ENCODE peak calls at places on chromosomes 2 and 18, in six cellular contexts. One of them, this sample, is unnamed.
A peak's percentile ranks its signal among the peaks of the same experiment; 100 is the strongest.

GRCh38 chr18:60075477-60075876 is 175.7 kb downstream of the PMAIP1 start:
- DNase-seq in H1: no peak
- DNase-seq in mesenchymal stem cell: no peak
- DNase-seq in IMR-90: no peak
- DNase-seq in neuronal stem cell: no peak
- DNase-seq in trophoblast cell: no peak
- DNase-seq in this sample: no peak

GRCh38 chr2:71555798-71556454 is 102.6 kb downstream of the DYSF start:
- DNase-seq in H1: no peak
- DNase-seq in mesenchymal stem cell: no peak
- DNase-seq in IMR-90: no peak
- DNase-seq in neuronal stem cell: no peak
- DNase-seq in trophoblast cell: no peak
- DNase-seq in this sample: no peak

GRCh38 chr18:34661464-34662087 is 48.5 kb upstream of the DTNA start:
- DNase-seq in H1: no peak
- DNase-seq in mesenchymal stem cell: peak; percentile 68
- DNase-seq in IMR-90: peak; percentile 51
- DNase-seq in neuronal stem cell: peak; percentile 61
- DNase-seq in trophoblast cell: peak; percentile 13
- DNase-seq in this sample: peak; percentile 91

GRCh38 chr2:105919826-105920225 is 175.1 kb downstream of the NCK2 start:
- DNase-seq in H1: no peak
- DNase-seq in mesenchymal stem cell: peak; percentile 25
- DNase-seq in IMR-90: peak; percentile 62
- DNase-seq in neuronal stem cell: no peak
- DNase-seq in trophoblast cell: no peak
- DNase-seq in this sample: peak; percentile 54

GRCh38 chr2:35428548-35428947 is 927.0 kb upstream of the CRIM1 start:
- DNase-seq in H1: peak; percentile 25
- DNase-seq in mesenchymal stem cell: no peak
- DNase-seq in IMR-90: no peak
- DNase-seq in neuronal stem cell: peak; percentile 17
- DNase-seq in trophoblast cell: no peak
- DNase-seq in this sample: peak; percentile 81

GRCh38 chr2:151669585-151670081 is 64.6 kb downstream of the NEB start:
- DNase-seq in H1: peak; percentile 21
- DNase-seq in mesenchymal stem cell: no peak
- DNase-seq in IMR-90: no peak
- DNase-seq in neuronal stem cell: no peak
- DNase-seq in trophoblast cell: no peak
- DNase-seq in this sample: peak; percentile 54

GRCh38 chr2:158714420-158714819 is 80.7 kb upstream of the DAPL1 start:
- DNase-seq in H1: no peak
- DNase-seq in mesenchymal stem cell: no peak
- DNase-seq in IMR-90: no peak
- DNase-seq in neuronal stem cell: no peak
- DNase-seq in trophoblast cell: no peak
- DNase-seq in this sample: no peak

GRCh38 chr18:79897940-79898625 is 53.4 kb downstream of the SLC66A2 start:
- DNase-seq in H1: no peak
- DNase-seq in mesenchymal stem cell: no peak
- DNase-seq in IMR-90: no peak
- DNase-seq in neuronal stem cell: no peak
- DNase-seq in trophoblast cell: no peak
- DNase-seq in this sample: no peak

GRCh38 chr2:11574176-11575046 is 40.6 kb downstream of the GREB1 start:
- DNase-seq in H1: no peak
- DNase-seq in mesenchymal stem cell: no peak
- DNase-seq in IMR-90: peak; percentile 36
- DNase-seq in neuronal stem cell: no peak
- DNase-seq in trophoblast cell: no peak
- DNase-seq in this sample: no peak

GRCh38 chr2:235661136-235661535 is 167.3 kb downstream of the AGAP1 start:
- DNase-seq in H1: no peak
- DNase-seq in mesenchymal stem cell: no peak
- DNase-seq in IMR-90: no peak
- DNase-seq in neuronal stem cell: no peak
- DNase-seq in trophoblast cell: no peak
- DNase-seq in this sample: no peak

GRCh38 chr18:61992285-61992684 is 99.5 kb upstream of the RNF152 start:
- DNase-seq in H1: no peak
- DNase-seq in mesenchymal stem cell: peak; percentile 87
- DNase-seq in IMR-90: peak; percentile 82
- DNase-seq in neuronal stem cell: no peak
- DNase-seq in trophoblast cell: no peak
- DNase-seq in this sample: peak; percentile 87

GRCh38 chr18:63741769-63742168 is 33.4 kb upstream of the SERPINB7 start:
- DNase-seq in H1: no peak
- DNase-seq in mesenchymal stem cell: peak; percentile 12
- DNase-seq in IMR-90: peak; percentile 61
- DNase-seq in neuronal stem cell: no peak
- DNase-seq in trophoblast cell: peak; percentile 8
- DNase-seq in this sample: peak; percentile 22

GRCh38 chr2:43605079-43605655 is 9.3 kb upstream of the THADA start:
- DNase-seq in H1: no peak
- DNase-seq in mesenchymal stem cell: peak; percentile 65
- DNase-seq in IMR-90: peak; percentile 72
- DNase-seq in neuronal stem cell: peak; percentile 18
- DNase-seq in trophoblast cell: no peak
- DNase-seq in this sample: peak; percentile 66

GRCh38 chr2:28645553-28645952 is 106.1 kb upstream of the PPP1CB start:
- DNase-seq in H1: no peak
- DNase-seq in mesenchymal stem cell: no peak
- DNase-seq in IMR-90: no peak
- DNase-seq in neuronal stem cell: no peak
- DNase-seq in trophoblast cell: no peak
- DNase-seq in this sample: no peak

GRCh38 chr2:169464508-169465386 is 14.5 kb upstream of the BBS5 start:
- DNase-seq in H1: no peak
- DNase-seq in mesenchymal stem cell: no peak
- DNase-seq in IMR-90: no peak
- DNase-seq in neuronal stem cell: no peak
- DNase-seq in trophoblast cell: no peak
- DNase-seq in this sample: no peak

GRCh38 chr2:14423145-14423906 is 209.2 kb upstream of the LRATD1 start:
- DNase-seq in H1: no peak
- DNase-seq in mesenchymal stem cell: no peak
- DNase-seq in IMR-90: no peak
- DNase-seq in neuronal stem cell: no peak
- DNase-seq in trophoblast cell: peak; percentile 25
- DNase-seq in this sample: peak; percentile 7

GRCh38 chr2:54757496-54757895 is 34.0 kb downstream of the EML6 start:
- DNase-seq in H1: no peak
- DNase-seq in mesenchymal stem cell: peak; percentile 12
- DNase-seq in IMR-90: peak; percentile 24
- DNase-seq in neuronal stem cell: no peak
- DNase-seq in trophoblast cell: no peak
- DNase-seq in this sample: peak; percentile 37

GRCh38 chr2:124025896-124026295 is 809 bp downstream of the CNTNAP5 start:
- DNase-seq in H1: no peak
- DNase-seq in mesenchymal stem cell: no peak
- DNase-seq in IMR-90: no peak
- DNase-seq in neuronal stem cell: no peak
- DNase-seq in trophoblast cell: no peak
- DNase-seq in this sample: no peak

GRCh38 chr2:2921011-2921720 is 456.5 kb downstream of the EIPR1 start:
- DNase-seq in H1: no peak
- DNase-seq in mesenchymal stem cell: no peak
- DNase-seq in IMR-90: no peak
- DNase-seq in neuronal stem cell: no peak
- DNase-seq in trophoblast cell: no peak
- DNase-seq in this sample: no peak

DNA sequence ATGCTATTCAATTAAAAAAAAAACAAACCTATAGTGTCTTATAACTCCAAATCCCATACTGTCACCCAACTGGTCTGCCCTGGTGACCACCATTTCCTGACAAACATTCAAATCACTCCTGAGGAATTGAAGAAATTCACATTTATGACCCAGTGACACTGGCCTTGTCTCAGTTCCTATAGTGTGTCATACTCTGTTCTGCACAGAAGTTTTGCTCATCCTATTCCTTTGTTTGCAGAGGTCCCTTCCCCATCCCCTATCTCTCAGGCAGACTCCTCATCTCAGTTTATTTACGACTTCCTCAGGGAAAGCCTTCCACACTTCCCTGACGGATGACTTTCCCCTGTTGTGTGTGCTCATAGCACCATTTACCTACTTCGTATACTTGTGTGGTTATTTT is 14.7 kb downstream of the ZC3H6 start:
- DNase-seq in H1: no peak
- DNase-seq in mesenchymal stem cell: peak; percentile 14
- DNase-seq in IMR-90: no peak
- DNase-seq in neuronal stem cell: no peak
- DNase-seq in trophoblast cell: no peak
- DNase-seq in this sample: no peak
- H2BK120ac ChIP-seq in H1: no peak overlapping the region
- H2BK120ac ChIP-seq in mesenchymal stem cell: no peak overlapping the region
- H2BK120ac ChIP-seq in IMR-90: no peak overlapping the region
- H2BK120ac ChIP-seq in neuronal stem cell: no peak overlapping the region
- H2BK120ac ChIP-seq in trophoblast cell: no peak overlapping the region
- H2BK120ac ChIP-seq in this sample: no peak overlapping the region

DNA sequence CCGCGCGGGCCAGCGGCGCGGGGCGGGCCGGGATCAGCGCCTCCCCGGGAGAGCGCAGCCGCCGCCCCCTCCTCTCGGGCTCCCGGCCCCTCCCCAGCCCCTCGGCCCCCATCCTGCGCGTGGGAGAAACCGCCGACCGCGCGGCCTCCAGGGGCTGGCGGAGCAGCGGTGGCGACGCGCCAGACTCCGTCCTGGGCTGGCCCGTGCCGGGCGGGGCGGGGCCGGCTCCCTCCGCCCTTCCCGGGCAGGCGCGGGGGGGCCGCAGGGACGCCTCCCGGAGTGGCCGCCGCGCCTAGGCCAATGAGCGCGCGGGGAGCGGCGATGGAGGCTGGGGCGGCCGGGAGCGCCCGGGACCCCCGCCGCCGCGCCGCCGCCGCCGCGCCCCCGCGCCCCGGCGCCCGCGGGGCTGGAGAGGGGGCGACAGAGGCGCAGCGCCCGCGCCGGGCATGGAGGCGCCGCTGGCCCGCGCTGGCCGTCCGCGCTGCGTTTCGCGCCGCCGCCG is 49.1 kb downstream of the KCNIP3 start:
- DNase-seq in H1: no peak
- DNase-seq in mesenchymal stem cell: no peak
- DNase-seq in IMR-90: peak; percentile 29
- DNase-seq in neuronal stem cell: peak; percentile 29
- DNase-seq in trophoblast cell: no peak
- DNase-seq in this sample: no peak
- H3K4me3 ChIP-seq in H1: peak overlapping the region; percentile 59
- H3K4me3 ChIP-seq in mesenchymal stem cell: peak overlapping the region; percentile 68
- H3K4me3 ChIP-seq in IMR-90: peak overlapping the region; percentile 52
- H3K4me3 ChIP-seq in neuronal stem cell: peak overlapping the region; percentile 81
- H3K4me3 ChIP-seq in trophoblast cell: no peak overlapping the region
- H3K4me3 ChIP-seq in this sample: no peak overlapping the region

DNA sequence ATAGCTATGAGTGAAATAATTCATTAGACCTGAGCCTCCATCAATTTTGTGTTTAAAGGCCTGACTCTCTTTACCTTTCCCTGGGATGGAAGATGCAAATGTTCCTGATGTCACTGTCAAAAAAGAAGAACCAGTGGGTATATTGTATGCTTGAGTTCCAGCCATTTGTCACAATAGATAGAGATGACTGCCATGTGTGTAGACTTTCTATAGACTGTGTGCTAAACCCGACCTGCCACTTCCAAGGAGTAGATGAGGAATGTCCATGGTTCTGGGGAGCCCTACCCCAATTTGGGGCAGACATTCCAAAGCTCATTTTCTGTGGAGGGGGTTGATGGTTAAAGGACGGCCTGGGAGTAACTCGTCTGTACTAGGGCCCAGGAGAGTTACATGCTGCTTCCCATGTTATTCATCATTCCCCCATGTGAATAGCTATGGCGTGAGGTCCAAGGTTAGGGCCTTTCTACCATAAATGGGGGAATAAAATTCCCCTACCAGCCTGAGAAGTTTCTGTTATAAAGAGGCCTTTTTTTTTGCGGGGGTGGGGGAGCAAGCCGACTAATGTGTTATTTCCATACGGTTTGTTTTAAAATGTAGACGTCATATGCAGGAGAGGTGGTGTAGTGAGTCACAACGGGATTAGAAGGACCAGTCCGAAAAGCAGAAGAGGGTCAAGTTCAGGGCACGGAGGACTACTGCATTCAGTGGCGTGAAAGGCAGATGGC is 24.1 kb downstream of the IL1B start:
- DNase-seq in H1: no peak
- DNase-seq in mesenchymal stem cell: peak; percentile 84
- DNase-seq in IMR-90: peak; percentile 96
- DNase-seq in neuronal stem cell: no peak
- DNase-seq in trophoblast cell: no peak
- DNase-seq in this sample: no peak
- H2BK120ac ChIP-seq in H1: no peak overlapping the region
- H2BK120ac ChIP-seq in mesenchymal stem cell: peak overlapping the region; percentile 84
- H2BK120ac ChIP-seq in IMR-90: peak overlapping the region; percentile 92
- H2BK120ac ChIP-seq in neuronal stem cell: no peak overlapping the region
- H2BK120ac ChIP-seq in trophoblast cell: no peak overlapping the region
- H2BK120ac ChIP-seq in this sample: no peak overlapping the region

DNA sequence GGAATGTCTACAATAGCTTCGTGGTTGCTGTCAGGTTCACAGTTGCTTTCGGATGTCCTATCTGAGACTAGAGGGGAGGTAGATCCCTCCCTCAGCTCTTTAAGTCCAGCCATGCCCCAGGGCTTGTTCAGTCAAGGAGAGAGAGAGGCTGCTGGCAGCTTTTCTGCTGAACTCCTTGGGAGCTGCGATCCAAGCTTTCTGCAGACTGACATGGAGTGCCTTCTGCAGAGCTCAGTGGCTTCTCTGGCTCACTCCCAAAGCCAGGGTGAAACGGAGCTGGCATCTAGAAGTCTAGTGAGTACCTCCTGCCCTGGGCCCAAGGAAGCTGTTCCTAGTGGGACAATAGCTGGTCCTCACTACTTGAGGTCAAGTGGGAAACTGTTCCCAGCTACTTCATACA is 62.5 kb downstream of the TMEM17 start:
- DNase-seq in H1: no peak
- DNase-seq in mesenchymal stem cell: no peak
- DNase-seq in IMR-90: no peak
- DNase-seq in neuronal stem cell: no peak
- DNase-seq in trophoblast cell: no peak
- DNase-seq in this sample: no peak
- H3K4me3 ChIP-seq in H1: no peak overlapping the region
- H3K4me3 ChIP-seq in mesenchymal stem cell: no peak overlapping the region
- H3K4me3 ChIP-seq in IMR-90: no peak overlapping the region
- H3K4me3 ChIP-seq in neuronal stem cell: no peak overlapping the region
- H3K4me3 ChIP-seq in trophoblast cell: no peak overlapping the region
- H3K4me3 ChIP-seq in this sample: no peak overlapping the region

DNA sequence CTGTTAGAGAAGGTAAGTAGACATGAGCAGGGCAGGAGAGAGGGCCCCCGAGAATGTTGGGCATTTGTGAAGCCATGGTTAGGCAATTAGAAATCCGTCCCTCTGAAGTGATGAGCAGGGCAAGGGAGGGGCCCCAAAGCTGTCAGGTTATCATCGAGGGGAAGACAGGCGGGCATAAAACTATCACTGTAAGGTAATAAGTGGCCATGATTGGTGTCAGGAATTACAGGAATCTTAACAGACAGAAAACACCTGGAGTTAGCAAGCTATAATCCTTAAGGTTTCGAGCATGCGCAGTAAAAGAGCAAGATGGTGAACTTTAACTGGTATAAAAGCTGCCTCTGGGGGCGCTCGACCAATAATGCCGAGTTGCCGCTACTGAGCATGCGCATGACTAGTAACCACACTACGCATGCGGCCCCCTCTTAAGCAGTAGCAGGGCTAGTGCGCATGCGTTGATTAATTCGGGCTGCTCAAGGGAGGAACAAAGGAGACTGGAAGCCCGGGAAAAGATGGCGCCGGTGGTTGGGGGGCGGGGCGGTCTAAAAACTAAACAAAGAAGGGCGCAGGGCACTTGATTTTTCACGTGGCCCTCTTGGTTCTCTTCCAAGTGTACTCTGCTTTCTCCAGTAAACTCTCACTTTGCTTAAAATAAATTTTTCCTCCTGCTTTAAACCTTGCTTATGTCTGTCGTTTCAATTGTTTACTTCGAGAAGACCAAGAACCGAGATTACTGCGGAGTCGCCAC is 5.5 kb downstream of the XRCC5 start:
- DNase-seq in H1: peak; percentile 98
- DNase-seq in mesenchymal stem cell: peak; percentile 98
- DNase-seq in IMR-90: peak; percentile 99
- DNase-seq in neuronal stem cell: peak; percentile 100
- DNase-seq in trophoblast cell: peak; percentile 99
- DNase-seq in this sample: peak; percentile 99
- H2BK120ac ChIP-seq in H1: no peak overlapping the region
- H2BK120ac ChIP-seq in mesenchymal stem cell: no peak overlapping the region
- H2BK120ac ChIP-seq in IMR-90: peak overlapping the region; percentile 38
- H2BK120ac ChIP-seq in neuronal stem cell: no peak overlapping the region
- H2BK120ac ChIP-seq in trophoblast cell: no peak overlapping the region
- H2BK120ac ChIP-seq in this sample: no peak overlapping the region